ENCODE peak calls at places on chromosomes 16 and 17, in six cellular contexts. O, Q, R, U, K and V are unnamed samples.

GRCh38 chr16:64307431-64307830 is 814.4 kb downstream of the CDH11 start:
- DNase-seq in O (no peak), Q (no peak), R (no peak), U (no peak), K (no peak), V (no peak)

GRCh38 chr16:83928341-83929055 is 24.5 kb upstream of the OSGIN1 start:
- DNase-seq in O (peak), Q (peak), R (no peak), U (peak), K (no peak), V (no peak)

GRCh38 chr16:87860553-87861299 is 8.6 kb downstream of the SLC7A5 start:
- DNase-seq in O (no peak), Q (peak), R (peak), U (no peak), K (no peak), V (no peak)

GRCh38 chr17:74738051-74738996 is 1.3 kb downstream of the RAB37 start:
- DNase-seq in O (no peak), Q (no peak), R (no peak), U (no peak), K (peak), V (no peak)

GRCh38 chr17:17841620-17842025 is 4.8 kb upstream of the SREBF1 start:
- DNase-seq in O (peak), Q (no peak), R (no peak), U (no peak), K (no peak), V (no peak)

GRCh38 chr17:65312718-65313382 is 175.7 kb downstream of the RGS9 start:
- DNase-seq in O (peak), Q (no peak), R (no peak), U (no peak), K (no peak), V (no peak)

GRCh38 chr16:25134306-25134705 is 22.8 kb downstream of the LCMT1 start:
- DNase-seq in O (no peak), Q (no peak), R (no peak), U (no peak), K (no peak), V (no peak)

GRCh38 chr16:50602531-50603205 is 54.5 kb downstream of the NKD1 start:
- DNase-seq in O (no peak), Q (no peak), R (no peak), U (no peak), K (no peak), V (no peak)

GRCh38 chr17:64781013-64781392 is 118.9 kb upstream of the SMURF2 start:
- DNase-seq in O (peak), Q (no peak), R (no peak), U (no peak), K (no peak), V (no peak)

GRCh38 chr16:53872248-53873221 is 168.6 kb downstream of the FTO start:
- DNase-seq in O (no peak), Q (peak), R (no peak), U (peak), K (no peak), V (no peak)

GRCh38 chr16:29784901-29785500 is 5.5 kb upstream of the KIF22 start:
- DNase-seq in O (peak), Q (peak), R (peak), U (no peak), K (peak), V (peak)

GRCh38 chr17:81028506-81028858 is 6.5 kb upstream of the BAIAP2 start:
- DNase-seq in O (no peak), Q (no peak), R (no peak), U (no peak), K (no peak), V (no peak)

GRCh38 chr17:80105762-80106161 is 4.4 kb downstream of the GAA start:
- DNase-seq in O (no peak), Q (peak), R (no peak), U (no peak), K (no peak), V (no peak)

GRCh38 chr17:41098476-41098875 is 534 bp upstream of the KRTAP4-8 start:
- DNase-seq in O (no peak), Q (peak), R (no peak), U (no peak), K (no peak), V (no peak)

GRCh38 chr16:4260360-4260759 is 12.5 kb downstream of the TFAP4 start:
- DNase-seq in O (no peak), Q (no peak), R (no peak), U (no peak), K (peak), V (no peak)

GRCh38 chr16:569445-570254 is at the start of gene PIGQ:
- DNase-seq in O (peak), Q (peak), R (peak), U (no peak), K (peak), V (no peak)

GRCh38 chr16:54331241-54332002 is 44.8 kb upstream of the IRX3 start:
- DNase-seq in O (peak), Q (no peak), R (no peak), U (no peak), K (no peak), V (peak)

GRCh38 chr16:72561-73537 is at the start of gene RHBDF1:
- DNase-seq in O (peak), Q (peak), R (peak), U (no peak), K (peak), V (no peak)

GRCh38 chr17:81359218-81359617 is 36.0 kb upstream of the BAHCC1 start:
- DNase-seq in O (no peak), Q (no peak), R (no peak), U (no peak), K (no peak), V (no peak)

GRCh38 chr17:43372273-43372911 is 26.4 kb upstream of the ARL4D start:
- DNase-seq in O (no peak), Q (no peak), R (no peak), U (no peak), K (no peak), V (no peak)

GRCh38 chr16:11572301-11572995 is 14.3 kb downstream of the LITAF start:
- DNase-seq in O (no peak), Q (no peak), R (no peak), U (no peak), K (no peak), V (no peak)

GRCh38 chr17:35170968-35171771 is 23.0 kb downstream of the SLC35G3 start:
- DNase-seq in O (no peak), Q (peak), R (peak), U (no peak), K (no peak), V (no peak)

GRCh38 chr16:56325956-56326355 is 99.4 kb downstream of the AMFR start:
- DNase-seq in O (no peak), Q (no peak), R (no peak), U (no peak), K (no peak), V (no peak)

GRCh38 chr17:78355701-78356100 is 4.2 kb downstream of the SOCS3 start:
- DNase-seq in O (no peak), Q (no peak), R (no peak), U (no peak), K (no peak), V (no peak)

GRCh38 chr17:78358538-78359215 is 1.2 kb downstream of the SOCS3 start:
- DNase-seq in O (no peak), Q (peak), R (peak), U (no peak), K (peak), V (no peak)

GRCh38 chr17:78356163-78356713 is 3.6 kb downstream of the SOCS3 start:
- DNase-seq in O (peak), Q (peak), R (no peak), U (no peak), K (peak), V (no peak)

GRCh38 chr17:78357687-78358537 is 2.0 kb downstream of the SOCS3 start:
- DNase-seq in O (peak), Q (no peak), R (no peak), U (no peak), K (peak), V (no peak)

GRCh38 chr17:78357177-78357586 is 2.7 kb downstream of the SOCS3 start:
- DNase-seq in O (no peak), Q (peak), R (peak), U (no peak), K (peak), V (no peak)
- H3K4me3 ChIP-seq in O (peak), Q (peak), R (peak), U (peak), K (peak), V (no peak)

GRCh38 chr17:36933174-36934143 is 3.8 kb upstream of the LHX1 start:
- DNase-seq in O (no peak), Q (no peak), R (no peak), U (no peak), K (peak), V (no peak)
- H3K4me3 ChIP-seq in O (peak), Q (no peak), R (no peak), U (no peak), K (no peak), V (no peak)

GRCh38 chr16:85294810-85295508 is 182.7 kb upstream of the CIBAR2 start:
- DNase-seq in O (no peak), Q (no peak), R (no peak), U (no peak), K (no peak), V (no peak)

GRCh38 chr16:85290626-85291301 is 178.5 kb upstream of the CIBAR2 start:
- DNase-seq in O (no peak), Q (no peak), R (no peak), U (no peak), K (no peak), V (no peak)

GRCh38 chr16:85296859-85297698 is 184.8 kb upstream of the CIBAR2 start:
- DNase-seq in O (peak), Q (peak), R (peak), U (no peak), K (peak), V (no peak)

GRCh38 chr16:85291302-85292148 is 179.3 kb upstream of the CIBAR2 start:
- DNase-seq in O (no peak), Q (no peak), R (peak), U (no peak), K (peak), V (no peak)

GRCh38 chr16:85293899-85294642 is 181.8 kb upstream of the CIBAR2 start:
- DNase-seq in O (no peak), Q (no peak), R (no peak), U (no peak), K (no peak), V (no peak)
- H3K4me3 ChIP-seq in O (no peak), Q (no peak), R (no peak), U (no peak), K (no peak), V (no peak)

DNA sequence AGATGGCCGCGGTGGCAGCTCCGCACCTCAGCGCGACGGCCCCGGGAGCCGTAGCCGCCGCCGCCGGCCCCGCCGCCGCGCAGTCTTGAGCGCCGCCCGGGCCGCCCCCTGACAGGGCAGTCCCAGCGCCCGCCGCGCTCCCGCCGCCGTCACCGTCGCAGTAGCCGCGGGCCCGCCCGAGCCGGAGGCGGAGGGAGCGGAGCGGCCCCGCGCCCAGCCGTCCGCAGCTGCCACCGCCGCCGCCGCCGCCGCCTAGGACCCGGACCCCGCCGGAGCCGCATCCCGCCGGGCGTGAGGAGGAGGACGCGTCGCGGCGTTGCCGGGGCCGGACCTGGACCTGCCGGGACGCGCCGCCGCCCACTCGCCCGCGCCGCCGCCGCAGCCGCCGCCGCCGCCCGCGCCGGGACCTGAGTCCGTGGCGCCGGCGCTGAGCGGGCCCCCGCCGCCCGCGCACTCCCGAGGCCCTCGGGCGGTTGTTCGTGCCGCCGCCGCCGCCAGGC is 263 bp downstream of the TNRC6C start:
- DNase-seq in O (no peak), Q (peak), R (no peak), U (no peak), K (no peak), V (no peak)
- H3K4me3 ChIP-seq in O (no peak), Q (peak), R (peak), U (peak), K (peak), V (peak)